ENCODE peak calls at places on chromosomes 2 and 18, in five cellular contexts. K is SK-N-SH, V is upper lobe of left lung, T is A549, J is sigmoid colon. G is an unnamed sample.
A peak's percentile ranks its signal among the peaks of the same experiment; 100 is the strongest.

GRCh38 chr2:216596986-216597509 is 36.2 kb upstream of the IGFBP2 start:
- DNase-seq in K (peak; percentile 34), V (no peak), T (no peak), J (no peak), G (no peak)

GRCh38 chr2:187468262-187468661 is 20.2 kb upstream of the CALCRL start:
- DNase-seq in K (no peak), V (no peak), T (no peak), J (no peak), G (no peak)

GRCh38 chr2:120910956-120911951 is 175.6 kb downstream of the GLI2 start:
- DNase-seq in K (no peak), V (no peak), T (peak; percentile 89), J (no peak), G (peak; percentile 30)

GRCh38 chr18:2536063-2536462 is 35.2 kb downstream of the METTL4 start:
- DNase-seq in K (no peak), V (no peak), T (no peak), J (no peak), G (no peak)

GRCh38 chr2:206408323-206409320 is 34.7 kb upstream of the ADAM23 start:
- DNase-seq in K (no peak), V (no peak), T (no peak), J (no peak), G (no peak)

GRCh38 chr2:142872900-142873724 is 4.4 kb upstream of the KYNU start:
- DNase-seq in K (no peak), V (no peak), T (no peak), J (no peak), G (no peak)

GRCh38 chr2:55718165-55719008 is 24.7 kb upstream of the PNPT1 start:
- DNase-seq in K (peak; percentile 56), V (no peak), T (peak; percentile 58), J (no peak), G (peak; percentile 40)

GRCh38 chr2:148670773-148671172 is 26.2 kb downstream of the EPC2 start:
- DNase-seq in K (no peak), V (no peak), T (no peak), J (no peak), G (no peak)

GRCh38 chr2:42317945-42318344 is 43.1 kb downstream of the COX7A2L start:
- DNase-seq in K (no peak), V (no peak), T (no peak), J (no peak), G (no peak)

GRCh38 chr2:192247456-192247855 is 52.7 kb upstream of the TMEFF2 start:
- DNase-seq in K (no peak), V (no peak), T (no peak), J (no peak), G (no peak)

GRCh38 chr2:212939777-212940531 is 211.5 kb downstream of the IKZF2 start:
- DNase-seq in K (no peak), V (no peak), T (no peak), J (no peak), G (peak; percentile 75)

DNA sequence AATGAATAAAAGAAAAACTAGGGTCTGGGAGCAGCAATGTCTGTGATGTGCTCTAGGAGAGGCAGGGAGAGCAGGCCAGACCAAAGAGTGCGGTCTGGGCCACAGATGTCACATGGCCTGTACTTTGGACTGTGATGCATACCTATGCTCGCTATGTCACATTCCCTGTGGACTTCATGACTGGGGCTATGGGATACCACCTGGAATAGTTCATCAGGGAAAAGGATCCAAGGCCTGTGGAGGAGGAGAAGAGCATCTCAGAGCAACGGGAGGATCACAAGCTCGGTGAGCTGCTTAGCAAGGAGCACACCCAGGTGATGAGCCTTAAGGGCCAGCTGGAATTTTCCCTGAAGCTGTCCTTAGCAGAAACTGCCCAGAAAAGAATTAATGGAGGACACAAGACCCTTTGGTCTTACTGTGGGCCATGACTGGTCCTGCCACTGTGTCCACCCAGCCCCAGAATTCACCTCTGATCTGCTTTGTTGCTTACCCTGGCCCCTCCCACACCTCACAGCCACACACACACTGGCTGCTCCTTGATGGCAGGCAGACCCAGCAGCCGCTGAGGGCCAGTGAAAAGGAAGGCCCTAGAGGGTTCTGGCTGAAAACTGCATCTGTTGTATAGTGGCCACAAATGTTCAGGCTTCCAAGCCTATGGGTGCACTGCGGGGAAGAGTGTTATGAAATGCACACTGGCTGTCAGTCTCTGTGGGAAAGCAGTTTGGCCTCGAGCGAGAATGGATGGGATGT is 25.3 kb upstream of the GCC2 start:
- DNase-seq in K (no peak), V (peak; percentile 4), T (no peak), J (no peak), G (no peak)
- TF ChIP-seq EP300 in K (no peak), V (no peak), T (no peak), J (no peak), G (no peak)

GRCh38 chr2:173963817-173964564 is 1.2 kb downstream of the SP3 start:
- DNase-seq in K (peak; percentile 90), V (peak; percentile 99), T (peak; percentile 61), J (peak; percentile 95), G (peak; percentile 96)
- H3K4me3 ChIP-seq in K (peak overlapping the region; percentile 65), V (peak overlapping the region; percentile 74), T (peak overlapping the region; percentile 99), J (peak overlapping the region; percentile 95), G (peak overlapping the region; percentile 93)

GRCh38 chr2:13660231-13660630 is 943.5 kb downstream of the TRIB2 start:
- DNase-seq in K (no peak), V (no peak), T (no peak), J (no peak), G (no peak)

GRCh38 chr2:13652531-13653313 is 936.0 kb downstream of the TRIB2 start:
- DNase-seq in K (no peak), V (no peak), T (no peak), J (no peak), G (no peak)

GRCh38 chr2:13651684-13652131 is 935.0 kb downstream of the TRIB2 start:
- DNase-seq in K (no peak), V (no peak), T (no peak), J (no peak), G (no peak)

GRCh38 chr2:13650586-13651180 is 933.9 kb downstream of the TRIB2 start:
- DNase-seq in K (no peak), V (no peak), T (no peak), J (no peak), G (no peak)

GRCh38 chr2:13654416-13654815 is 937.7 kb downstream of the TRIB2 start:
- DNase-seq in K (no peak), V (no peak), T (no peak), J (no peak), G (no peak)
- TF ChIP-seq EP300 in K (no peak), V (no peak), T (no peak), J (no peak), G (no peak)

GRCh38 chr2:66840321-66841014 is 405.5 kb downstream of the MEIS1 start:
- DNase-seq in K (no peak), V (no peak), T (no peak), J (no peak), G (no peak)
- H3K4me3 ChIP-seq in K (no peak overlapping the region), V (no peak overlapping the region), T (no peak overlapping the region), J (peak overlapping the region; percentile 13), G (no peak overlapping the region)